ENCODE peak calls at places on chromosomes 5 and 9, in four cellular contexts. G, S, V and I are unnamed samples.

GRCh38 chr5:171537463-171537862 is 118.0 kb downstream of the FGF18 start:
- DNase-seq in G (no peak), S (no peak), V (no peak), I (no peak)

GRCh38 chr5:6718161-6718681 is 5.0 kb downstream of the TENT4A start:
- DNase-seq in S (no peak), G (no peak), V (no peak), I (no peak)

GRCh38 chr9:134794726-134795370 is 85.8 kb upstream of the FCN2 start:
- DNase-seq in G (no peak), S (no peak), V (no peak), I (no peak)

GRCh38 chr5:5063533-5063953 is 76.6 kb upstream of the ADAMTS16 start:
- DNase-seq in G (no peak), S (no peak), V (no peak), I (no peak)

GRCh38 chr5:66246621-66247020 is 102.5 kb downstream of the SREK1 start:
- DNase-seq in V (peak; percentile 26), G (no peak), S (no peak), I (no peak)

GRCh38 chr9:33765411-33765810 is 29.9 kb upstream of the PRSS3 start:
- DNase-seq in G (no peak), V (no peak), S (no peak), I (no peak)

GRCh38 chr9:34989946-34990635 is 546 bp downstream of the DNAJB5 start:
- DNase-seq in S (no peak), V (no peak), G (no peak), I (peak; percentile 91)

GRCh38 chr5:143037708-143038107 is 267.5 kb downstream of the ARHGAP26 start:
- DNase-seq in V (no peak), G (no peak), S (no peak), I (no peak)

GRCh38 chr5:67610191-67610912 is 413.8 kb upstream of the CD180 start:
- DNase-seq in G (no peak), S (no peak), V (no peak), I (no peak)

GRCh38 chr5:73230264-73231244 is 57.6 kb downstream of the TMEM174 start:
- DNase-seq in V (no peak), G (no peak), S (no peak), I (peak; percentile 70)

GRCh38 chr5:148949871-148950863 is 112.7 kb downstream of the SH3TC2 start:
- DNase-seq in S (no peak), V (no peak), G (no peak), I (no peak)

GRCh38 chr9:135879237-135879601 is 28.1 kb downstream of the CAMSAP1 start:
- DNase-seq in S (no peak), V (no peak), G (no peak), I (no peak)

GRCh38 chr9:127574089-127574921 is 37.8 kb upstream of the STXBP1 start:
- DNase-seq in G (no peak), V (no peak), S (no peak), I (peak; percentile 86)

GRCh38 chr9:28014212-28014611 is 440.9 kb upstream of the C9orf72 start:
- DNase-seq in S (no peak), G (no peak), V (no peak), I (no peak)

GRCh38 chr9:115211413-115212204 is 93.7 kb upstream of the TNC start:
- DNase-seq in G (no peak), S (no peak), V (no peak), I (no peak)

GRCh38 chr5:27854243-27854852 is 816.0 kb upstream of the CDH9 start:
- DNase-seq in V (no peak), S (no peak), G (no peak), I (no peak)

GRCh38 chr9:74117731-74118130 is 379.4 kb upstream of the RORB start:
- DNase-seq in V (no peak), S (no peak), G (no peak), I (no peak)

GRCh38 chr9:133707761-133708122 is 30.4 kb downstream of the SARDH start:
- DNase-seq in V (no peak), S (no peak), G (peak; percentile 50), I (peak; percentile 64)

GRCh38 chr5:53922508-53923498 is 362.4 kb downstream of the NDUFS4 start:
- DNase-seq in S (no peak), V (no peak), G (no peak), I (no peak)

GRCh38 chr5:98468188-98468869 is 305.1 kb upstream of the RGMB start:
- DNase-seq in G (no peak), S (no peak), V (peak; percentile 74), I (no peak)

GRCh38 chr5:168681556-168682183 is 102.5 kb upstream of the PANK3 start:
- DNase-seq in V (no peak), S (no peak), G (peak; percentile 90), I (no peak)

GRCh38 chr5:65081071-65081470 is 312.3 kb downstream of the CWC27 start:
- DNase-seq in S (no peak), V (no peak), G (no peak), I (no peak)

GRCh38 chr9:120617637-120617979 is 37.6 kb upstream of the CDK5RAP2 start:
- DNase-seq in V (no peak), S (no peak), G (no peak), I (no peak)

GRCh38 chr5:62578540-62578939 is at the start of gene LRRC70:
- DNase-seq in S (peak; percentile 42), G (no peak), V (no peak), I (no peak)

GRCh38 chr9:89750117-89750551 is 145.3 kb downstream of the GADD45G start:
- DNase-seq in V (no peak), G (no peak), S (no peak), I (peak; percentile 44)

GRCh38 chr5:123359866-123360569 is 63.2 kb downstream of the CEP120 start:
- DNase-seq in V (no peak), G (no peak), S (no peak), I (no peak)

GRCh38 chr5:181170237-181170830 is 22.9 kb downstream of the OR2V2 start:
- DNase-seq in G (no peak), V (no peak), S (no peak), I (no peak)

GRCh38 chr5:155727512-155728145 is 599.3 kb upstream of the SGCD start:
- DNase-seq in G (no peak), V (no peak), S (no peak), I (no peak)

GRCh38 chr5:150246835-150247234 is 42.7 kb downstream of the CAMK2A start:
- DNase-seq in S (no peak), G (no peak), V (no peak), I (no peak)

GRCh38 chr5:180021900-180022299 is 49.7 kb downstream of the RNF130 start:
- DNase-seq in S (no peak), V (no peak), G (no peak), I (no peak)

GRCh38 chr5:40716000-40716399 is 36.3 kb downstream of the PTGER4 start:
- DNase-seq in G (no peak), S (no peak), V (no peak), I (no peak)

GRCh38 chr9:133050781-133051180 is 11.0 kb upstream of the CEL start:
- DNase-seq in S (no peak), G (peak; percentile 39), V (no peak), I (no peak)

GRCh38 chr9:120531683-120532300 is 48.2 kb downstream of the CDK5RAP2 start:
- DNase-seq in G (no peak), S (no peak), V (no peak), I (no peak)

GRCh38 chr9:104810421-104811339 is 46.8 kb downstream of the NIPSNAP3B start:
- DNase-seq in S (no peak), G (peak; percentile 90), V (no peak), I (peak; percentile 85)

GRCh38 chr5:66518753-66519152 is 77.4 kb upstream of the MAST4 start:
- DNase-seq in G (no peak), V (no peak), S (no peak), I (no peak)

GRCh38 chr5:10192309-10192708 is 57.4 kb downstream of the ATPSCKMT start:
- DNase-seq in V (peak; percentile 56), G (no peak), S (no peak), I (no peak)

GRCh38 chr5:65775476-65775875 is 53.5 kb downstream of the NLN start:
- DNase-seq in G (no peak), V (no peak), S (no peak), I (no peak)

GRCh38 chr5:10250804-10251276 is 760 bp downstream of the CCT5 start:
- DNase-seq in S (no peak), G (no peak), V (no peak), I (no peak)

GRCh38 chr5:93423333-93423714 is 157.7 kb downstream of the NR2F1-AS1 start:
- DNase-seq in S (no peak), G (no peak), V (no peak), I (no peak)

GRCh38 chr9:93057703-93058356 is 671 bp upstream of the SUSD3 start:
- DNase-seq in V (no peak), S (no peak), G (no peak), I (peak; percentile 70)

GRCh38 chr9:93058357-93059096 is at the start of gene SUSD3:
- DNase-seq in G (peak; percentile 90), V (no peak), S (no peak), I (peak; percentile 95)

GRCh38 chr9:93060746-93061259 is 2.3 kb downstream of the SUSD3 start:
- DNase-seq in G (peak; percentile 82), S (no peak), V (no peak), I (peak; percentile 39)

GRCh38 chr9:93059960-93060591 is 1.6 kb downstream of the SUSD3 start:
- DNase-seq in V (no peak), S (no peak), G (no peak), I (peak; percentile 63)

GRCh38 chr9:93059097-93059959 is 827 bp downstream of the SUSD3 start:
- DNase-seq in S (no peak), G (no peak), V (no peak), I (peak; percentile 76)
- H3K4me3 ChIP-seq in S (peak overlapping the region; percentile 68), G (peak overlapping the region; percentile 55), V (peak overlapping the region; percentile 20), I (peak overlapping the region; percentile 59)

GRCh38 chr9:129490583-129491485 is 130.1 kb downstream of the C9orf50 start:
- DNase-seq in S (no peak), G (no peak), V (no peak), I (no peak)
- H3K4me3 ChIP-seq in S (no peak overlapping the region), G (peak overlapping the region; percentile 50), V (peak overlapping the region; percentile 52), I (peak overlapping the region; percentile 73)

DNA sequence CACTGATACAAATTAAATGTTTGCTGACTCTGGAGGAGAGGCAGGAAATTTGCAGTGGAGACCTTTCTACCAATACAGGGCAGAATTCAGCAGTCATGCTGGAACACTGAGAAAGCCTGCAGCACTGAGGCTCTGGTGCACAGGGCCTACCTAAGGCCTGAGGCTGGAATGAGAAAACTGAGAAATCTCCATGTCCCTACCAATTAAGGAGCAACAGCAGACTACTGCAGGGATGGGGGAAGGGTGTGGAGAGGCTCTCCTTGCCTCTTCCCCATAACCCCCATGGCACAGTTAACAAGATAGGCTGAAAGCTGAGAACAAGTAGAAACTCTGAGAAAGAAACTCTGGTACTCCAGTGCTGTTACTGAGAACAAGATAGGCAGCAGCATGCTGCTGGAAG is 10.5 kb downstream of the FBXO4 start:
- DNase-seq in S (no peak), V (no peak), G (no peak), I (no peak)
- H3K4me3 ChIP-seq in S (no peak overlapping the region), V (no peak overlapping the region), G (no peak overlapping the region), I (no peak overlapping the region)

DNA sequence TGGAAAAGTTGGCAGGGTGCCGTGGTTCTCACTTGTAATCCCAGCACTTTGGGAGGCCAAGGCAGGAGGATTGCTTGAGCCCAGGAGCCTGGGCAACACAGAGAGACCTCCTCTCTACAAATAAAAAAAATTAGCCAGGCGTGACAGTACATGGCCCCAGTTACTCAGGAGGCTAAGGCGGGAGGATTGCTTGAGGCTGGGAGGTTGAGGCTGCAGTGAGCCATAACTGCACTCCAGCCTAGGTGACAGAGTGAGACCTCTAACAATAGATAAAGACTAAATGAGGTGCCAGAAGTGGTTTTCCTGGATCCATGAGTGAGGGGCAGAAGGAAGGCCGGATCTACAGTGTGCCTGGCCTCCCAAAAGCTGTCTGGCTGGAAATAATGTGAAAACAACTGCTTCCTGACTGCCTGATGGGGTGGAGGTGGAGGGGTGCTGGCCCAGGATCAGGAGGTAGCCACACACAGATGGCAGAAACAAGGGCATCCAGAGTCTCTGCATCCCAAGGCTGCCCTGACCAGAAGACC is 4.1 kb downstream of the SHB start:
- DNase-seq in G (no peak), V (no peak), S (no peak), I (no peak)
- H3K4me3 ChIP-seq in G (no peak overlapping the region), V (peak overlapping the region; percentile 85), S (no peak overlapping the region), I (peak overlapping the region; percentile 30)